ENCODE peak calls at places on chromosome 13, in five cellular contexts. Q is K562, K is GM12891, A is GM12878, V is H1. W is an unnamed sample.

GRCh38 chr13:57698851-57699250 is 67.3 kb downstream of the PCDH17 start:
- DNase-seq in Q (no peak), K (no peak), A (no peak), V (no peak), W (no peak)

GRCh38 chr13:73608731-73609485 is 525.3 kb downstream of the KLF12 start:
- DNase-seq in Q (no peak), K (no peak), A (no peak), V (no peak), W (no peak)

GRCh38 chr13:105445793-105446192 is 1089.7 kb downstream of the EFNB2 start:
- DNase-seq in Q (no peak), K (no peak), A (no peak), V (no peak), W (no peak)

GRCh38 chr13:41847216-41847615 is 113.7 kb downstream of the VWA8 start:
- DNase-seq in Q (no peak), K (no peak), A (no peak), V (no peak), W (no peak)

GRCh38 chr13:112638919-112639318 is 50.9 kb upstream of the ATP11A start:
- DNase-seq in Q (no peak), K (no peak), A (no peak), V (no peak), W (no peak)

GRCh38 chr13:109494955-109495354 is 291.4 kb downstream of the IRS2 start:
- DNase-seq in Q (no peak), K (no peak), A (no peak), V (no peak), W (no peak)

GRCh38 chr13:22012676-22013075 is 341.8 kb downstream of the FGF9 start:
- DNase-seq in Q (no peak), K (no peak), A (no peak), V (no peak), W (no peak)

GRCh38 chr13:99866781-99867180 is 104.8 kb downstream of the ZIC5 start:
- DNase-seq in Q (no peak), K (no peak), A (no peak), V (no peak), W (no peak)

GRCh38 chr13:92842145-92842544 is 384.5 kb upstream of the GPC6 start:
- DNase-seq in Q (no peak), K (no peak), A (no peak), V (no peak), W (no peak)

GRCh38 chr13:44679602-44680001 is 103.5 kb upstream of the TSC22D1 start:
- DNase-seq in Q (no peak), K (no peak), A (no peak), V (no peak), W (no peak)

GRCh38 chr13:32857689-32858088 is 158.5 kb upstream of the KL start:
- DNase-seq in Q (no peak), K (no peak), A (no peak), V (no peak), W (no peak)

GRCh38 chr13:113053801-113054604 is 51.6 kb upstream of the F7 start:
- DNase-seq in Q (no peak), K (no peak), A (no peak), V (no peak), W (no peak)

GRCh38 chr13:113634279-113635047 is 23.5 kb downstream of the ATP4B start:
- DNase-seq in Q (no peak), K (no peak), A (no peak), V (no peak), W (no peak)

GRCh38 chr13:48571121-48571901 is 38.4 kb upstream of the RCBTB2 start:
- DNase-seq in Q (no peak), K (no peak), A (no peak), V (no peak), W (no peak)

GRCh38 chr13:50226515-50227147 is 211.4 kb downstream of the KCNRG start:
- DNase-seq in Q (no peak), K (no peak), A (no peak), V (no peak), W (no peak)

GRCh38 chr13:103762523-103762922 is 696.3 kb upstream of the SLC10A2 start:
- DNase-seq in Q (no peak), K (no peak), A (no peak), V (no peak), W (no peak)

GRCh38 chr13:35866801-35867200 is 264.4 kb downstream of the DCLK1 start:
- DNase-seq in Q (no peak), K (no peak), A (no peak), V (no peak), W (no peak)

GRCh38 chr13:110116072-110116487 is 190.9 kb downstream of the COL4A1 start:
- DNase-seq in Q (peak), K (peak), A (no peak), V (peak), W (peak)

GRCh38 chr13:113399755-113400149 is 35.8 kb upstream of the GRTP1 start:
- DNase-seq in Q (no peak), K (no peak), A (no peak), V (no peak), W (no peak)

GRCh38 chr13:40189885-40190655 is 476.4 kb downstream of the FOXO1 start:
- DNase-seq in Q (no peak), K (no peak), A (no peak), V (no peak), W (no peak)

GRCh38 chr13:95728957-95729356 is 52.0 kb downstream of the DNAJC3 start:
- DNase-seq in Q (no peak), K (no peak), A (no peak), V (no peak), W (no peak)

GRCh38 chr13:74077847-74078246 is 56.4 kb downstream of the KLF12 start:
- DNase-seq in Q (no peak), K (no peak), A (no peak), V (no peak), W (no peak)

GRCh38 chr13:110107568-110108347 is 199.2 kb downstream of the COL4A1 start:
- DNase-seq in Q (no peak), K (no peak), A (no peak), V (peak), W (no peak)

GRCh38 chr13:40059540-40060232 is 404.2 kb downstream of the COG6 start:
- DNase-seq in Q (no peak), K (no peak), A (peak), V (no peak), W (no peak)

GRCh38 chr13:30730526-30730925 is 4.8 kb upstream of the ALOX5AP start:
- DNase-seq in Q (no peak), K (no peak), A (no peak), V (no peak), W (no peak)

GRCh38 chr13:94657167-94657566 is 55.2 kb downstream of the SOX21 start:
- DNase-seq in Q (no peak), K (no peak), A (no peak), V (no peak), W (no peak)

GRCh38 chr13:35349673-35350278 is 126.7 kb downstream of the MAB21L1 start:
- DNase-seq in Q (no peak), K (no peak), A (peak), V (no peak), W (no peak)

GRCh38 chr13:96994030-96994848 is at the start of gene OXGR1:
- DNase-seq in Q (peak), K (no peak), A (no peak), V (peak), W (no peak)

GRCh38 chr13:112759834-112760233 is 70.0 kb downstream of the ATP11A start:
- DNase-seq in Q (no peak), K (no peak), A (no peak), V (no peak), W (no peak)

GRCh38 chr13:99312493-99312883 is 5.3 kb upstream of the GPR183 start:
- DNase-seq in Q (no peak), K (no peak), A (no peak), V (no peak), W (no peak)

GRCh38 chr13:95317037-95317989 is 16.1 kb upstream of the ABCC4 start:
- DNase-seq in Q (peak), K (no peak), A (no peak), V (no peak), W (no peak)

GRCh38 chr13:27551563-27551962 is 68.8 kb downstream of the LNX2 start:
- DNase-seq in Q (no peak), K (no peak), A (no peak), V (no peak), W (no peak)

GRCh38 chr13:27549406-27549981 is 70.8 kb downstream of the LNX2 start:
- DNase-seq in Q (no peak), K (no peak), A (no peak), V (no peak), W (no peak)
- TF ChIP-seq POLR2AphosphoS5 in Q (no peak), K (no peak), A (no peak), V (no peak), W (no peak)

GRCh38 chr13:46100191-46100877 is 4.5 kb downstream of the CPB2 start:
- DNase-seq in Q (no peak), K (no peak), A (no peak), V (no peak), W (no peak)

GRCh38 chr13:46101488-46102289 is 3.1 kb downstream of the CPB2 start:
- DNase-seq in Q (no peak), K (no peak), A (no peak), V (no peak), W (no peak)

GRCh38 chr13:46104868-46105267 is at the start of gene CPB2:
- DNase-seq in Q (no peak), K (no peak), A (no peak), V (no peak), W (no peak)

GRCh38 chr13:46101002-46101401 is 3.8 kb downstream of the CPB2 start:
- DNase-seq in Q (no peak), K (no peak), A (no peak), V (no peak), W (no peak)

DNA sequence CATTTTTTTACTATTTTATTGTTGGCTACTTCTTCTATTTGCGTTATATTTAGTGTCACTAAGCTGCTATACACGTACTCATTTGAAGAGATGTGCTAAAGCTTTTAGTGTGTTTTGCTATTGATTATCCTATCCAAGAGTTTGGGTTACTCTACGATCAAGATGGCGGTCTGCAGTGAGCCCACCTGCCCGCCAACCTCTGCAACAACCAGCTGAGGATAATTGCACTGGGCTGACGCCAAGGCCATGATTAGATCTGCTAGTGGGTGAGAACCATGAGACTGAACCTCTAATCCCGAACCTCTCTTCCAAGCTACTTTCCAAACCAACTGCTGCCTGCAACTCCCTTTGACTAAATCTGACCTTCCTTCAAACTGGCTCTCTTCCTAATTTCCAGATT is 1.8 kb downstream of the CPB2 start:
- DNase-seq in Q (no peak), K (no peak), A (no peak), V (no peak), W (no peak)
- TF ChIP-seq POLR2A in Q (no peak), K (no peak), A (no peak), V (no peak), W (no peak)

GRCh38 chr13:51643114-51643881 is 59.0 kb downstream of the WDFY2 start:
- DNase-seq in Q (no peak), K (no peak), A (no peak), V (no peak), W (no peak)
- TF ChIP-seq TAF1 in Q (no peak), K (no peak), A (no peak), V (no peak), W (no peak)

GRCh38 chr13:77861716-77862115 is 56.9 kb downstream of the EDNRB start:
- DNase-seq in Q (no peak), K (no peak), A (no peak), V (no peak), W (no peak)

GRCh38 chr13:77859450-77859849 is 59.2 kb downstream of the EDNRB start:
- DNase-seq in Q (no peak), K (no peak), A (no peak), V (no peak), W (no peak)

GRCh38 chr13:77860621-77861020 is 58.0 kb downstream of the EDNRB start:
- DNase-seq in Q (no peak), K (no peak), A (no peak), V (no peak), W (no peak)

GRCh38 chr13:77865588-77865987 is 53.0 kb downstream of the EDNRB start:
- DNase-seq in Q (no peak), K (no peak), A (no peak), V (no peak), W (no peak)

DNA sequence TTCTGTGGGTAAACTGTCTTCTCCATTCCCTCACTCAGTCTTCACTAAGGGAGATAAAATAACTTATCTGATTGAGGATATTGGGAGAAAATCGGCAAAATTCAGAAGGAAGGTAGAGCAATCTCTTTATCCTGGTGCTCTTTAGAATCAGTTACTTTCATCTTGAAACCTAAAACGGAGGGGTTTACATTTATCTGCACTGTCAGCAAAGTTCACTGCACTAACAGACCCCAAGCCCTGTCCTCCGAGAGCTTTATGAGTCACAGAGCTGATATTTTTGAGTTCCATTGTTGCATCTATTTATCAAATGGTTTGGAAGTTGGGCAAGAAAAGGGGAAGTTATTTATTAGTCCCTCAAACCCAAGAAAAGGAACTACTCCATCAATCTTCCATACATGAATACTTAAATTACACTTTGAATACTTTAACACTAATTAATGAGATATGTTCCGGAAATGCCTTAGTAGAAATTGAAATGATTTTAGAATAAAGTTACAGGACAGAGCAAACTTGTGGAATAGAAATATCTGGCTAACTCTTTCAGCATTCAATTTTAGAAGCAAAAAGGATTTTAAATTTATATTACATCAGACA is 55.5 kb downstream of the EDNRB start:
- DNase-seq in Q (no peak), K (no peak), A (no peak), V (no peak), W (no peak)
- TF ChIP-seq POLR2AphosphoS5 in Q (no peak), K (no peak), A (no peak), V (no peak), W (no peak)

GRCh38 chr13:63345835-63346234 is 1930.2 kb upstream of the PCDH20 start:
- DNase-seq in Q (no peak), K (no peak), A (no peak), V (no peak), W (no peak)

GRCh38 chr13:63344711-63345110 is 1929.1 kb upstream of the PCDH20 start:
- DNase-seq in Q (no peak), K (no peak), A (no peak), V (no peak), W (no peak)
- TF ChIP-seq POLR2A in Q (no peak), K (no peak), A (no peak), V (no peak), W (no peak)

GRCh38 chr13:43573361-43573740 is 213.4 kb downstream of the ENOX1 start:
- DNase-seq in Q (no peak), K (no peak), A (no peak), V (no peak), W (no peak)
- TF ChIP-seq TAF1 in Q (no peak), K (no peak), A (no peak), V (no peak), W (no peak)

GRCh38 chr13:98239156-98240076 is 62.3 kb upstream of the RNF113B start:
- DNase-seq in Q (no peak), K (no peak), A (no peak), V (peak), W (no peak)
- TF ChIP-seq POLR2AphosphoS5 in Q (no peak), K (no peak), A (no peak), V (no peak), W (no peak)